ENCODE peak calls at places on chromosomes 4 and X, in nine cellular contexts. P is G401, F is endodermal cell, G is mesenteric fat pad, Z is NAMALWA, C is neural crest cell, S is PC-9, E is mesothelial cell of epicardium, M is activated gamma-delta T cell treated with Interleukin-2 at 50 U/mL for 16 hours. U is an unnamed sample.

GRCh38 chr4:64617813-64618212 is 208.6 kb upstream of the TECRL start:
- DNase-seq in P (peak), F (no peak), G (no peak), Z (peak), C (no peak), S (no peak), E (no peak), M (no peak), U (no peak)

GRCh38 chrX:5051831-5052491 is 1176.7 kb downstream of the NLGN4X start:
- DNase-seq in P (no peak), F (peak), G (no peak), Z (no peak), C (no peak), S (peak), E (no peak), M (no peak), U (peak)

GRCh38 chr4:42708625-42709024 is 51.7 kb upstream of the ATP8A1 start:
- DNase-seq in P (no peak), F (no peak), G (no peak), Z (no peak), C (no peak), S (no peak), E (no peak), M (no peak), U (no peak)

GRCh38 chr4:110533940-110534339 is 58.0 kb downstream of the ENPEP start:
- DNase-seq in P (no peak), F (no peak), G (no peak), Z (peak), C (no peak), S (peak), E (no peak), M (no peak), U (no peak)

GRCh38 chr4:160809576-160809975 is 1354.2 kb downstream of the FSTL5 start:
- DNase-seq in P (no peak), F (no peak), G (no peak), Z (no peak), C (no peak), S (no peak), E (no peak), M (no peak), U (no peak)

GRCh38 chrX:31656013-31656412 is 584.2 kb upstream of the FTHL17 start:
- DNase-seq in P (no peak), F (no peak), G (no peak), Z (no peak), C (no peak), S (no peak), E (no peak), M (no peak), U (no peak)

GRCh38 chr4:39362827-39363226 is 3.3 kb downstream of the RFC1 start:
- DNase-seq in P (no peak), F (no peak), G (no peak), Z (peak), C (no peak), S (no peak), E (no peak), M (no peak), U (no peak)

GRCh38 chr4:19748911-19749473 is 502.7 kb upstream of the SLIT2 start:
- DNase-seq in P (no peak), F (no peak), G (no peak), Z (no peak), C (no peak), S (no peak), E (no peak), M (no peak), U (no peak)

GRCh38 chr4:15018389-15018788 is 16.1 kb downstream of the CPEB2 start:
- DNase-seq in P (no peak), F (no peak), G (no peak), Z (no peak), C (no peak), S (no peak), E (no peak), M (no peak), U (no peak)

GRCh38 chr4:61204353-61204752 is 4.2 kb downstream of the ADGRL3 start:
- DNase-seq in P (peak), F (no peak), G (no peak), Z (no peak), C (no peak), S (no peak), E (no peak), M (no peak), U (no peak)

GRCh38 chr4:157459789-157460188 is 239.3 kb downstream of the GRIA2 start:
- DNase-seq in P (no peak), F (no peak), G (no peak), Z (no peak), C (no peak), S (no peak), E (no peak), M (no peak), U (no peak)

GRCh38 chr4:6024450-6024960 is 6.3 kb upstream of the C4orf50 start:
- DNase-seq in P (peak), F (no peak), G (no peak), Z (no peak), C (no peak), S (no peak), E (no peak), M (no peak), U (no peak)

GRCh38 chr4:55033296-55033695 is 92.1 kb downstream of the KDR start:
- DNase-seq in P (no peak), F (no peak), G (no peak), Z (no peak), C (no peak), S (peak), E (no peak), M (no peak), U (no peak)

GRCh38 chrX:103378990-103379389 is 2.7 kb downstream of the BEX3 start:
- DNase-seq in P (no peak), F (no peak), G (no peak), Z (no peak), C (no peak), S (no peak), E (no peak), M (no peak), U (no peak)

GRCh38 chr4:76147454-76148141 is 599 bp downstream of the NUP54 start:
- DNase-seq in P (peak), F (peak), G (peak), Z (peak), C (peak), S (peak), E (peak), M (peak), U (peak)

GRCh38 chr4:75950416-75950815 is 9.6 kb upstream of the NAAA start:
- DNase-seq in P (no peak), F (no peak), G (no peak), Z (no peak), C (no peak), S (no peak), E (no peak), M (no peak), U (no peak)

GRCh38 chrX:11755724-11756123 is 2.3 kb upstream of the MSL3 start:
- DNase-seq in P (no peak), F (no peak), G (no peak), Z (no peak), C (no peak), S (no peak), E (no peak), M (no peak), U (no peak)

GRCh38 chrX:30875957-30876356 is 13.1 kb downstream of the TAB3 start:
- DNase-seq in P (no peak), F (no peak), G (no peak), Z (no peak), C (no peak), S (no peak), E (no peak), M (no peak), U (no peak)

GRCh38 chrX:153723351-153724251 is 586 bp downstream of the BCAP31 start:
- DNase-seq in P (no peak), F (peak), G (no peak), Z (peak), C (no peak), S (peak), E (peak), M (peak), U (no peak)

GRCh38 chrX:120306640-120307039 is 4.6 kb downstream of the TMEM255A start:
- DNase-seq in P (no peak), F (no peak), G (no peak), Z (no peak), C (no peak), S (no peak), E (no peak), M (no peak), U (no peak)

GRCh38 chr4:86825511-86825910 is 23.7 kb downstream of the SLC10A6 start:
- DNase-seq in P (no peak), F (no peak), G (no peak), Z (no peak), C (no peak), S (no peak), E (no peak), M (no peak), U (no peak)

GRCh38 chrX:69136546-69137331 is 28.5 kb downstream of the PJA1 start:
- DNase-seq in P (no peak), F (peak), G (no peak), Z (no peak), C (peak), S (no peak), E (no peak), M (no peak), U (no peak)